ENCODE peak calls at places on chromosomes 16 and 17, in eight cellular contexts. One of them, this sample, is unnamed. For H3K36me3, the result is how much of the 10 kb centered on the place peaks cover.

GRCh38 chr16:27515874-27516353 is 33.8 kb downstream of the GTF3C1 start:
- DNase-seq in GM23338: peak
- DNase-seq in CD8-positive, alpha-beta T cell: no peak
- DNase-seq in PC-3: peak
- DNase-seq in aorta: peak
- DNase-seq in left ventricle myocardium inferior: no peak
- DNase-seq in cardiac muscle cell: peak
- DNase-seq in ovary: no peak
- DNase-seq in this sample: no peak

GRCh38 chr16:78689536-78689935 is 590.1 kb downstream of the WWOX start:
- DNase-seq in GM23338: no peak
- DNase-seq in CD8-positive, alpha-beta T cell: no peak
- DNase-seq in PC-3: no peak
- DNase-seq in aorta: no peak
- DNase-seq in left ventricle myocardium inferior: no peak
- DNase-seq in cardiac muscle cell: peak
- DNase-seq in ovary: no peak
- DNase-seq in this sample: no peak

GRCh38 chr17:7330099-7331015 is 1.2 kb upstream of the NEURL4 start:
- DNase-seq in GM23338: peak
- DNase-seq in CD8-positive, alpha-beta T cell: peak
- DNase-seq in PC-3: peak
- DNase-seq in aorta: peak
- DNase-seq in left ventricle myocardium inferior: peak
- DNase-seq in cardiac muscle cell: peak
- DNase-seq in ovary: peak
- DNase-seq in this sample: peak

GRCh38 chr16:75288596-75289120 is 37.2 kb upstream of the BCAR1 start:
- DNase-seq in GM23338: no peak
- DNase-seq in CD8-positive, alpha-beta T cell: peak
- DNase-seq in PC-3: no peak
- DNase-seq in aorta: peak
- DNase-seq in left ventricle myocardium inferior: no peak
- DNase-seq in cardiac muscle cell: no peak
- DNase-seq in ovary: no peak
- DNase-seq in this sample: no peak

GRCh38 chr17:40487371-40488020 is 13.9 kb downstream of the TNS4 start:
- DNase-seq in GM23338: no peak
- DNase-seq in CD8-positive, alpha-beta T cell: no peak
- DNase-seq in PC-3: no peak
- DNase-seq in aorta: no peak
- DNase-seq in left ventricle myocardium inferior: no peak
- DNase-seq in cardiac muscle cell: no peak
- DNase-seq in ovary: peak
- DNase-seq in this sample: peak

GRCh38 chr17:68656666-68657065 is 55.5 kb upstream of the FAM20A start:
- DNase-seq in GM23338: no peak
- DNase-seq in CD8-positive, alpha-beta T cell: no peak
- DNase-seq in PC-3: no peak
- DNase-seq in aorta: no peak
- DNase-seq in left ventricle myocardium inferior: no peak
- DNase-seq in cardiac muscle cell: no peak
- DNase-seq in ovary: no peak
- DNase-seq in this sample: no peak

GRCh38 chr16:79717324-79717848 is 116.8 kb upstream of the MAF start:
- DNase-seq in GM23338: no peak
- DNase-seq in CD8-positive, alpha-beta T cell: no peak
- DNase-seq in PC-3: no peak
- DNase-seq in aorta: no peak
- DNase-seq in left ventricle myocardium inferior: no peak
- DNase-seq in cardiac muscle cell: no peak
- DNase-seq in ovary: no peak
- DNase-seq in this sample: no peak

GRCh38 chr17:36823850-36824677 is 113.2 kb upstream of the LHX1 start:
- DNase-seq in GM23338: no peak
- DNase-seq in CD8-positive, alpha-beta T cell: no peak
- DNase-seq in PC-3: no peak
- DNase-seq in aorta: no peak
- DNase-seq in left ventricle myocardium inferior: no peak
- DNase-seq in cardiac muscle cell: no peak
- DNase-seq in ovary: no peak
- DNase-seq in this sample: no peak

GRCh38 chr16:19746561-19746960 is 28.5 kb downstream of the IQCK start:
- DNase-seq in GM23338: no peak
- DNase-seq in CD8-positive, alpha-beta T cell: no peak
- DNase-seq in PC-3: no peak
- DNase-seq in aorta: no peak
- DNase-seq in left ventricle myocardium inferior: no peak
- DNase-seq in cardiac muscle cell: peak
- DNase-seq in ovary: no peak
- DNase-seq in this sample: no peak

GRCh38 chr17:33981713-33982601 is 273.1 kb upstream of the CCL2 start:
- DNase-seq in GM23338: no peak
- DNase-seq in CD8-positive, alpha-beta T cell: no peak
- DNase-seq in PC-3: no peak
- DNase-seq in aorta: no peak
- DNase-seq in left ventricle myocardium inferior: no peak
- DNase-seq in cardiac muscle cell: no peak
- DNase-seq in ovary: no peak
- DNase-seq in this sample: no peak

GRCh38 chr17:81517339-81518112 is 4.9 kb upstream of the ACTG1 start:
- DNase-seq in GM23338: peak
- DNase-seq in CD8-positive, alpha-beta T cell: no peak
- DNase-seq in PC-3: no peak
- DNase-seq in aorta: peak
- DNase-seq in left ventricle myocardium inferior: no peak
- DNase-seq in cardiac muscle cell: no peak
- DNase-seq in ovary: no peak
- DNase-seq in this sample: peak

GRCh38 chr16:177394-177822 is 928 bp downstream of the HBA1 start:
- DNase-seq in GM23338: no peak
- DNase-seq in CD8-positive, alpha-beta T cell: no peak
- DNase-seq in PC-3: no peak
- DNase-seq in aorta: no peak
- DNase-seq in left ventricle myocardium inferior: peak
- DNase-seq in cardiac muscle cell: peak
- DNase-seq in ovary: no peak
- DNase-seq in this sample: no peak

GRCh38 chr17:31580331-31581021 is 189.0 kb downstream of the RAB11FIP4 start:
- DNase-seq in GM23338: no peak
- DNase-seq in CD8-positive, alpha-beta T cell: no peak
- DNase-seq in PC-3: peak
- DNase-seq in aorta: peak
- DNase-seq in left ventricle myocardium inferior: no peak
- DNase-seq in cardiac muscle cell: peak
- DNase-seq in ovary: no peak
- DNase-seq in this sample: peak

GRCh38 chr17:45227101-45227591 is 5.5 kb downstream of the FMNL1 start:
- DNase-seq in GM23338: no peak
- DNase-seq in CD8-positive, alpha-beta T cell: no peak
- DNase-seq in PC-3: no peak
- DNase-seq in aorta: no peak
- DNase-seq in left ventricle myocardium inferior: no peak
- DNase-seq in cardiac muscle cell: no peak
- DNase-seq in ovary: no peak
- DNase-seq in this sample: peak

GRCh38 chr16:72934661-72935403 is 113.1 kb downstream of the ZFHX3 start:
- DNase-seq in GM23338: no peak
- DNase-seq in CD8-positive, alpha-beta T cell: no peak
- DNase-seq in PC-3: no peak
- DNase-seq in aorta: no peak
- DNase-seq in left ventricle myocardium inferior: no peak
- DNase-seq in cardiac muscle cell: peak
- DNase-seq in ovary: no peak
- DNase-seq in this sample: peak

GRCh38 chr16:76766538-76766937 is 424.5 kb upstream of the MON1B start:
- DNase-seq in GM23338: no peak
- DNase-seq in CD8-positive, alpha-beta T cell: no peak
- DNase-seq in PC-3: no peak
- DNase-seq in aorta: no peak
- DNase-seq in left ventricle myocardium inferior: no peak
- DNase-seq in cardiac muscle cell: no peak
- DNase-seq in ovary: no peak
- DNase-seq in this sample: no peak

GRCh38 chr17:39196820-39197331 is 593 bp downstream of the CACNB1 start:
- DNase-seq in GM23338: peak
- DNase-seq in CD8-positive, alpha-beta T cell: no peak
- DNase-seq in PC-3: peak
- DNase-seq in aorta: peak
- DNase-seq in left ventricle myocardium inferior: no peak
- DNase-seq in cardiac muscle cell: no peak
- DNase-seq in ovary: peak
- DNase-seq in this sample: peak

GRCh38 chr16:65180986-65181710 is 59.3 kb upstream of the CDH11 start:
- DNase-seq in GM23338: no peak
- DNase-seq in CD8-positive, alpha-beta T cell: no peak
- DNase-seq in PC-3: no peak
- DNase-seq in aorta: no peak
- DNase-seq in left ventricle myocardium inferior: no peak
- DNase-seq in cardiac muscle cell: peak
- DNase-seq in ovary: no peak
- DNase-seq in this sample: no peak

GRCh38 chr17:37043201-37043600 is 94.4 kb downstream of the AATF start:
- DNase-seq in GM23338: no peak
- DNase-seq in CD8-positive, alpha-beta T cell: no peak
- DNase-seq in PC-3: no peak
- DNase-seq in aorta: no peak
- DNase-seq in left ventricle myocardium inferior: no peak
- DNase-seq in cardiac muscle cell: no peak
- DNase-seq in ovary: no peak
- DNase-seq in this sample: no peak

GRCh38 chr17:37392024-37392590 is 14.5 kb downstream of the ACACA start:
- DNase-seq in GM23338: no peak
- DNase-seq in CD8-positive, alpha-beta T cell: no peak
- DNase-seq in PC-3: peak
- DNase-seq in aorta: no peak
- DNase-seq in left ventricle myocardium inferior: no peak
- DNase-seq in cardiac muscle cell: peak
- DNase-seq in ovary: no peak
- DNase-seq in this sample: no peak

GRCh38 chr17:73165616-73166404 is 1.0 kb downstream of the SSTR2 start:
- DNase-seq in GM23338: peak
- DNase-seq in CD8-positive, alpha-beta T cell: no peak
- DNase-seq in PC-3: no peak
- DNase-seq in aorta: no peak
- DNase-seq in left ventricle myocardium inferior: no peak
- DNase-seq in cardiac muscle cell: no peak
- DNase-seq in ovary: no peak
- DNase-seq in this sample: no peak

GRCh38 chr16:21005008-21005407 is 104.4 kb downstream of the LYRM1 start:
- DNase-seq in GM23338: no peak
- DNase-seq in CD8-positive, alpha-beta T cell: no peak
- DNase-seq in PC-3: no peak
- DNase-seq in aorta: no peak
- DNase-seq in left ventricle myocardium inferior: no peak
- DNase-seq in cardiac muscle cell: no peak
- DNase-seq in ovary: no peak
- DNase-seq in this sample: no peak
- H3K4me3 ChIP-seq in GM23338: no peak
- H3K4me3 ChIP-seq in CD8-positive, alpha-beta T cell: no peak
- H3K4me3 ChIP-seq in PC-3: no peak
- H3K4me3 ChIP-seq in aorta: no peak
- H3K4me3 ChIP-seq in left ventricle myocardium inferior: no peak
- H3K4me3 ChIP-seq in cardiac muscle cell: no peak
- H3K4me3 ChIP-seq in ovary: no peak
- H3K4me3 ChIP-seq in this sample: no peak

DNA sequence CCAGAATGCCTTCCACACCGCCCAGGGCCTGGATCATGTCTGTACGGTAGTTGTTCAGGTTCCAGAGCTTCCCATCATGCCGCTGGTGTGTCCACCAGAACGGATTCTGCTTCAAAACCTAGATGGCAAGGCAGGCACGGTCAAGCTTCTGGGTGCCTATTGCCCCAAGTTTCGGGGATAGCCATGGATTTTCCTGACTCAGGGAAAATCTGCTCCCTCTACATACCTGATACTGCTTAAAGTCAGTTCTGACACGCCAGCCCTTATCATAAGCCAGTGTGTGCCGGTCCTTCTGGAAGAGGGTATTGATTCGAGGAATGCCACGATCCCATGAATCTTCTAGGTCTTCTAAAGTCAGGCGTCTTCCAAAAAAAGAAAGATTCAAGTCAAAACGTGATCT is 11.4 kb upstream of the RILP start:
- DNase-seq in GM23338: no peak
- DNase-seq in CD8-positive, alpha-beta T cell: no peak
- DNase-seq in PC-3: no peak
- DNase-seq in aorta: no peak
- DNase-seq in left ventricle myocardium inferior: no peak
- DNase-seq in cardiac muscle cell: no peak
- DNase-seq in ovary: no peak
- DNase-seq in this sample: no peak
- H3K36me3 ChIP-seq in GM23338: half or more
- H3K36me3 ChIP-seq in CD8-positive, alpha-beta T cell: half or more
- H3K36me3 ChIP-seq in PC-3: half or more
- H3K36me3 ChIP-seq in aorta: under half
- H3K36me3 ChIP-seq in left ventricle myocardium inferior: half or more
- H3K36me3 ChIP-seq in cardiac muscle cell: half or more
- H3K36me3 ChIP-seq in ovary: under half
- H3K36me3 ChIP-seq in this sample: half or more

GRCh38 chr17:77779711-77780539 is 178.6 kb upstream of the TNRC6C start:
- DNase-seq in GM23338: no peak
- DNase-seq in CD8-positive, alpha-beta T cell: no peak
- DNase-seq in PC-3: no peak
- DNase-seq in aorta: no peak
- DNase-seq in left ventricle myocardium inferior: peak
- DNase-seq in cardiac muscle cell: peak
- DNase-seq in ovary: peak
- DNase-seq in this sample: peak
- H3K4me3 ChIP-seq in GM23338: no peak
- H3K4me3 ChIP-seq in CD8-positive, alpha-beta T cell: no peak
- H3K4me3 ChIP-seq in PC-3: no peak
- H3K4me3 ChIP-seq in aorta: no peak
- H3K4me3 ChIP-seq in left ventricle myocardium inferior: peak
- H3K4me3 ChIP-seq in cardiac muscle cell: no peak
- H3K4me3 ChIP-seq in ovary: no peak
- H3K4me3 ChIP-seq in this sample: no peak

GRCh38 chr17:4177732-4178131 is 34.7 kb downstream of the CYB5D2 start:
- DNase-seq in GM23338: no peak
- DNase-seq in CD8-positive, alpha-beta T cell: no peak
- DNase-seq in PC-3: no peak
- DNase-seq in aorta: peak
- DNase-seq in left ventricle myocardium inferior: no peak
- DNase-seq in cardiac muscle cell: no peak
- DNase-seq in ovary: no peak
- DNase-seq in this sample: no peak

GRCh38 chr17:4178651-4179050 is 35.7 kb downstream of the CYB5D2 start:
- DNase-seq in GM23338: no peak
- DNase-seq in CD8-positive, alpha-beta T cell: no peak
- DNase-seq in PC-3: no peak
- DNase-seq in aorta: peak
- DNase-seq in left ventricle myocardium inferior: no peak
- DNase-seq in cardiac muscle cell: no peak
- DNase-seq in ovary: no peak
- DNase-seq in this sample: no peak

GRCh38 chr17:4179071-4179470 is 36.1 kb downstream of the CYB5D2 start:
- DNase-seq in GM23338: no peak
- DNase-seq in CD8-positive, alpha-beta T cell: no peak
- DNase-seq in PC-3: no peak
- DNase-seq in aorta: peak
- DNase-seq in left ventricle myocardium inferior: no peak
- DNase-seq in cardiac muscle cell: peak
- DNase-seq in ovary: no peak
- DNase-seq in this sample: no peak

GRCh38 chr17:4182043-4182442 is 39.0 kb downstream of the CYB5D2 start:
- DNase-seq in GM23338: no peak
- DNase-seq in CD8-positive, alpha-beta T cell: no peak
- DNase-seq in PC-3: no peak
- DNase-seq in aorta: peak
- DNase-seq in left ventricle myocardium inferior: no peak
- DNase-seq in cardiac muscle cell: no peak
- DNase-seq in ovary: no peak
- DNase-seq in this sample: no peak

GRCh38 chr17:4180791-4181190 is 37.8 kb downstream of the CYB5D2 start:
- DNase-seq in GM23338: no peak
- DNase-seq in CD8-positive, alpha-beta T cell: no peak
- DNase-seq in PC-3: no peak
- DNase-seq in aorta: peak
- DNase-seq in left ventricle myocardium inferior: peak
- DNase-seq in cardiac muscle cell: no peak
- DNase-seq in ovary: no peak
- DNase-seq in this sample: no peak
- H3K36me3 ChIP-seq in GM23338: half or more
- H3K36me3 ChIP-seq in CD8-positive, alpha-beta T cell: half or more
- H3K36me3 ChIP-seq in PC-3: under half
- H3K36me3 ChIP-seq in aorta: under half
- H3K36me3 ChIP-seq in left ventricle myocardium inferior: half or more
- H3K36me3 ChIP-seq in cardiac muscle cell: under half
- H3K36me3 ChIP-seq in ovary: under half
- H3K36me3 ChIP-seq in this sample: half or more